ENCODE peak calls at places on chromosomes 4 and X, in eight cellular contexts. One of them, this sample, is unnamed. For H3K4me1, the result is how much of the 10 kb centered on the place peaks cover.

GRCh38 chrX:40579880-40580536 is 762 bp upstream of the ATP6AP2 start:
- DNase-seq in IMR-90: no peak
- DNase-seq in cardiac muscle cell: no peak
- DNase-seq in tibial nerve: no peak
- DNase-seq in CD8-positive, alpha-beta T cell: no peak
- DNase-seq in heart right ventricle: no peak
- DNase-seq in iPS DF 6.9: no peak
- DNase-seq in ascending aorta: no peak
- DNase-seq in this sample: no peak

GRCh38 chrX:103276581-103277002 is at the start of gene TCEAL5:
- DNase-seq in heart right ventricle: no peak
- DNase-seq in CD8-positive, alpha-beta T cell: no peak
- DNase-seq in tibial nerve: no peak
- DNase-seq in ascending aorta: no peak
- DNase-seq in iPS DF 6.9: no peak
- DNase-seq in IMR-90: no peak
- DNase-seq in cardiac muscle cell: no peak
- DNase-seq in this sample: no peak

GRCh38 chr4:159137176-159137575 is 34.3 kb downstream of the RAPGEF2 start:
- DNase-seq in IMR-90: no peak
- DNase-seq in heart right ventricle: no peak
- DNase-seq in iPS DF 6.9: no peak
- DNase-seq in CD8-positive, alpha-beta T cell: no peak
- DNase-seq in cardiac muscle cell: no peak
- DNase-seq in tibial nerve: no peak
- DNase-seq in ascending aorta: no peak
- DNase-seq in this sample: no peak

GRCh38 chr4:39243462-39243861 is 61.1 kb downstream of the WDR19 start:
- DNase-seq in iPS DF 6.9: no peak
- DNase-seq in CD8-positive, alpha-beta T cell: no peak
- DNase-seq in tibial nerve: no peak
- DNase-seq in ascending aorta: no peak
- DNase-seq in IMR-90: no peak
- DNase-seq in heart right ventricle: no peak
- DNase-seq in cardiac muscle cell: no peak
- DNase-seq in this sample: no peak

GRCh38 chr4:113411496-113411938 is 350.0 kb downstream of the CAMK2D start:
- DNase-seq in heart right ventricle: peak
- DNase-seq in cardiac muscle cell: no peak
- DNase-seq in iPS DF 6.9: no peak
- DNase-seq in CD8-positive, alpha-beta T cell: no peak
- DNase-seq in IMR-90: peak
- DNase-seq in ascending aorta: peak
- DNase-seq in tibial nerve: peak
- DNase-seq in this sample: peak

GRCh38 chr4:179325181-179325580 is 1882.9 kb upstream of the AGA start:
- DNase-seq in IMR-90: no peak
- DNase-seq in CD8-positive, alpha-beta T cell: no peak
- DNase-seq in iPS DF 6.9: no peak
- DNase-seq in tibial nerve: no peak
- DNase-seq in cardiac muscle cell: no peak
- DNase-seq in heart right ventricle: no peak
- DNase-seq in ascending aorta: no peak
- DNase-seq in this sample: no peak

GRCh38 chrX:150167482-150168324 is 195.4 kb upstream of the MAMLD1 start:
- DNase-seq in CD8-positive, alpha-beta T cell: no peak
- DNase-seq in iPS DF 6.9: no peak
- DNase-seq in heart right ventricle: no peak
- DNase-seq in ascending aorta: no peak
- DNase-seq in tibial nerve: no peak
- DNase-seq in cardiac muscle cell: no peak
- DNase-seq in IMR-90: no peak
- DNase-seq in this sample: no peak

GRCh38 chr4:891747-892146 is 40.4 kb downstream of the GAK start:
- DNase-seq in iPS DF 6.9: peak
- DNase-seq in ascending aorta: no peak
- DNase-seq in cardiac muscle cell: peak
- DNase-seq in CD8-positive, alpha-beta T cell: no peak
- DNase-seq in tibial nerve: no peak
- DNase-seq in IMR-90: no peak
- DNase-seq in heart right ventricle: no peak
- DNase-seq in this sample: no peak

GRCh38 chr4:67393699-67394281 is 151.5 kb downstream of the CENPC start:
- DNase-seq in CD8-positive, alpha-beta T cell: no peak
- DNase-seq in IMR-90: peak
- DNase-seq in heart right ventricle: no peak
- DNase-seq in iPS DF 6.9: no peak
- DNase-seq in ascending aorta: no peak
- DNase-seq in cardiac muscle cell: peak
- DNase-seq in tibial nerve: peak
- DNase-seq in this sample: no peak

GRCh38 chr4:142264961-142265360 is 581.1 kb downstream of the INPP4B start:
- DNase-seq in iPS DF 6.9: no peak
- DNase-seq in IMR-90: peak
- DNase-seq in ascending aorta: no peak
- DNase-seq in CD8-positive, alpha-beta T cell: no peak
- DNase-seq in tibial nerve: no peak
- DNase-seq in cardiac muscle cell: peak
- DNase-seq in heart right ventricle: no peak
- DNase-seq in this sample: no peak

DNA sequence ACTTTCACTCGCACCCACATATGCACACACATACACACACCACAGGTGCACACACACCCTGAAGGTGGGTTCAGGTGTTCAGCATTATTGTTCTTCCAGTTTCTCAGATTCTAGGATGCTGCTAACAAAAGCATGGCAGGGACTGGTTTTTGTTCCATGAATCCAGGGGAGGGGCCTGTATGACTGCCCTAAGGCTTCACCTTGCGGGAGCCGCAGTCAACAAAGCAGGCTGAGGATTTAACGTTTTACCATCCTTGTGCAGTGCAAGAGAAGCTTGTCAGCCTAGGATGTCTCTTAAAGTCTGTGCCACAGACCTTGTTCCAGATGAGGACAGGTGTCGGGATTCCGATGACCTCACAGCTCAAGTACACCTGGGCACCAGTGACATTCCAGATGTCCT is 61.8 kb downstream of the POLR2B start:
- DNase-seq in CD8-positive, alpha-beta T cell: no peak
- DNase-seq in heart right ventricle: no peak
- DNase-seq in IMR-90: no peak
- DNase-seq in tibial nerve: no peak
- DNase-seq in cardiac muscle cell: no peak
- DNase-seq in iPS DF 6.9: no peak
- DNase-seq in ascending aorta: no peak
- DNase-seq in this sample: no peak
- H3K4me1 ChIP-seq in CD8-positive, alpha-beta T cell: under half
- H3K4me1 ChIP-seq in heart right ventricle: half or more
- H3K4me1 ChIP-seq in IMR-90: under half
- H3K4me1 ChIP-seq in tibial nerve: under half
- H3K4me1 ChIP-seq in cardiac muscle cell: under half
- H3K4me1 ChIP-seq in iPS DF 6.9: under half
- H3K4me1 ChIP-seq in ascending aorta: under half
- H3K4me1 ChIP-seq in this sample: under half

DNA sequence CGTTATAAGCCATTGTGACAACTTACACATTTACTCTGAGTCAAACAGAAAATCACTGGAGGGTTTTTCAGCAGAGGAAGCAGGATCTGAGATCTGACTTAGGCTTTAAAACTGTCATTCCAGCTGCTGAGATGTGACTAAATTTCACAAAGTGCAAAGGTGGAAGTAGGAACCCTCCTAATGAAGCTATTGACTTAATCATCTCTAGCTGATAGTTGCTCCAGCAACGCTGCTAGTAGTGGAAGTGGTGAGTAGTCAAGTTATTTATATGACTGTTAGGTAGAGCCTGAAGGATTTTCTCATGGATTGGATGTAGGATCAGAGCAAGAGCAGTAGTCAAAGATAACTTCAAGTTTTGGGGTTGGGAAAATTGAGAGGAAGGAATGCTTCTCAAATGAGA is 218.6 kb downstream of the GRID2 start:
- DNase-seq in ascending aorta: no peak
- DNase-seq in IMR-90: no peak
- DNase-seq in heart right ventricle: no peak
- DNase-seq in iPS DF 6.9: no peak
- DNase-seq in tibial nerve: no peak
- DNase-seq in CD8-positive, alpha-beta T cell: no peak
- DNase-seq in cardiac muscle cell: peak
- DNase-seq in this sample: no peak
- H3K27ac ChIP-seq in ascending aorta: no peak
- H3K27ac ChIP-seq in IMR-90: no peak
- H3K27ac ChIP-seq in heart right ventricle: no peak
- H3K27ac ChIP-seq in iPS DF 6.9: no peak
- H3K27ac ChIP-seq in tibial nerve: no peak
- H3K27ac ChIP-seq in CD8-positive, alpha-beta T cell: no peak
- H3K27ac ChIP-seq in cardiac muscle cell: peak
- H3K27ac ChIP-seq in this sample: no peak

GRCh38 chr4:77127837-77128621 is 29.0 kb upstream of the CCNG2 start:
- DNase-seq in ascending aorta: no peak
- DNase-seq in tibial nerve: no peak
- DNase-seq in IMR-90: no peak
- DNase-seq in iPS DF 6.9: no peak
- DNase-seq in heart right ventricle: no peak
- DNase-seq in cardiac muscle cell: peak
- DNase-seq in CD8-positive, alpha-beta T cell: no peak
- DNase-seq in this sample: no peak
- H3K4me3 ChIP-seq in ascending aorta: no peak
- H3K4me3 ChIP-seq in tibial nerve: no peak
- H3K4me3 ChIP-seq in IMR-90: no peak
- H3K4me3 ChIP-seq in iPS DF 6.9: no peak
- H3K4me3 ChIP-seq in heart right ventricle: no peak
- H3K4me3 ChIP-seq in cardiac muscle cell: no peak
- H3K4me3 ChIP-seq in CD8-positive, alpha-beta T cell: no peak
- H3K4me3 ChIP-seq in this sample: no peak

DNA sequence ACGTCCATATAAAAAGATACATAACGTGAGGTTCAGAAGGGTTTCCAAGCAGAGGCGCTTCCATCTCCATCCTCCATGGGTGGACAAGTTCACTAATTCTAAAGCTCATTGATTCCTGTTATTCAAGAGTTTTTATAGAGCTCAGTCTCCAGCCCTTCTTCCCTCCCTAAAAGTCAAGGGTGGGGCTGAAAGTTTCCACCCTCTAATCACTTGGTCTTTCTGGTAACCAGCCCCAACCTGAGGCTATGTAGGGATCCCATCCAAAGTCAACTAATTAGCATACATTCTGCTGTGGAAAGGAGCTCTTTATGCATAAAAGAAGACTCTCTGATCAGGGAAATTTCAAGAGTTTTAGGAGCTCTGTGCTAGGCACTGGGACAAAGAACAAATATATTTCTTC is 46.9 kb upstream of the VEGFC start:
- DNase-seq in heart right ventricle: no peak
- DNase-seq in IMR-90: no peak
- DNase-seq in cardiac muscle cell: no peak
- DNase-seq in ascending aorta: no peak
- DNase-seq in CD8-positive, alpha-beta T cell: no peak
- DNase-seq in tibial nerve: no peak
- DNase-seq in iPS DF 6.9: no peak
- DNase-seq in this sample: no peak
- H3K4me1 ChIP-seq in heart right ventricle: under half
- H3K4me1 ChIP-seq in IMR-90: under half
- H3K4me1 ChIP-seq in cardiac muscle cell: under half
- H3K4me1 ChIP-seq in ascending aorta: under half
- H3K4me1 ChIP-seq in CD8-positive, alpha-beta T cell: under half
- H3K4me1 ChIP-seq in tibial nerve: under half
- H3K4me1 ChIP-seq in iPS DF 6.9: under half
- H3K4me1 ChIP-seq in this sample: under half

DNA sequence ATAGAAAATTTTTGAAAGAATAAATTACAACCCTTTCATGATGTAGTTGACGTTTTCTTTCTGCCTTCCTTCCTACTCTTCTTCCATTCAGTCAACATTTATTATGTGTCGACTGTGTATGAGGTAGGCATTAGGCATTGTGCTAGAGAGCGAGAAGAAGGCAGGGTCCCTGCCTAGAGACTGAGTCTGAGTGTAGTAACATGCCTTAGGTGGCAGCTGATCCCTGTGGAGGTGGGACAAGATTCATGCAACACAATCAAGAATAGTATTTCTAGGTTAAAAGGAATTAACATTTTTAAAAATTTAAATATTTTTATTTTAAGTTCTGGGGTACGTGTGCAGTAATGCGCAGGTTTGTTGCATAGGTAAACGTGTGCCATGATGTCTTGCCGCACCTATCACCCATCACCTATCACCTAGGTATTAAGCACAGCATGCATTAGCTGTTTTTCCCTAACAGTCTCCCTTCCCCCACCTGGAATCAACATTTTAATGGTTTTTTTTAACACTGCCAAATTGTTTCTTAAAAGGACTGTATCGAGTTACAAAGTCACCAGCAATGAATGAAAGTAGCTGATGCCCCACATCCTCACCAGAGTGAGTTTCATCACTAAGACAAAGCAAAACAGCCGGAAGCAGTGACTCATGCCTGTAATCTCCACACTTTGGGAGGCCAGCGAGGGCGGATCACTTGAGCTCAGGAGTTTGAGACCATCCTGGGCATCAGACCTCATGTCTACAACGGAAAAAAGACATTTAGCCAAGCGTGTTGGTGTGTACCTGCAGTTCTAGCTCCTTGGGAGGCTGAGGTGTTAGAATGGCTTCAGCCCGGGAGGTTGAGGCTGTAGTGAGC is 84.0 kb downstream of the WWC2 start:
- DNase-seq in iPS DF 6.9: peak
- DNase-seq in cardiac muscle cell: peak
- DNase-seq in ascending aorta: peak
- DNase-seq in CD8-positive, alpha-beta T cell: no peak
- DNase-seq in heart right ventricle: peak
- DNase-seq in tibial nerve: peak
- DNase-seq in IMR-90: peak
- DNase-seq in this sample: peak
- H3K27ac ChIP-seq in iPS DF 6.9: no peak
- H3K27ac ChIP-seq in cardiac muscle cell: no peak
- H3K27ac ChIP-seq in ascending aorta: no peak
- H3K27ac ChIP-seq in CD8-positive, alpha-beta T cell: no peak
- H3K27ac ChIP-seq in heart right ventricle: no peak
- H3K27ac ChIP-seq in tibial nerve: no peak
- H3K27ac ChIP-seq in IMR-90: peak
- H3K27ac ChIP-seq in this sample: no peak

DNA sequence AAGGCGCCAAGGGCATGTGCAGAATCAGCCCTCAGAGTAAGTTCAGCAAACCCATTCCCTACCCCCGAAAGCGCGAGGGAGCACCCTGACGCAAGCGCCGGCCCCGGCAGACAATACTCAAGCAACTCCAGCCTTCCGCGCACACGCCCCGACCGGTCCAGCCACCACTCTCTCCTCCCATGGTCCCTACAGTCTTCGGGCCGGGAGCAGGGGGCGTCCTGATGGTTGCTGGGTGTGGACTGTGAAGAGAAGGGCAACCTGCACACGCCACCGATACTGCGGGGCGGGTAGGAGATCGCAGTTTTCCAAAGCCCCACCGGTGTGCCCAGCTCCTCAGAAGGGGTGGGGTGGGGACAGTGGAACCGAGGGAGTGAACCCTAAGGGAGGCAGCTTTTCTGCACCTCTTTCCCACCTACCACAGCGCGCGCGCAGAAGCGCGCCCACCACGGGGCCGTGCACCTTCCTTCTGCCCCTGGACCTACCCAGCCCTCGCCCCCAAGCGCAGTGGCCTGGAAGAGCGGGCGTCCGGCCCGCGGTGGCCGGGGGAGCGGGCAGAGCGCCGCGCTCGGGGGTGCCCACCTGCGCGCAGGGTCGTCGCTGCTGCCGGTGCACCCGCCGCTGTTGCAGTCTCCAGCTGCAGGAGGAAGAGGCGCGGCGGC is 650.2 kb upstream of the DIPK2B start:
- DNase-seq in IMR-90: peak
- DNase-seq in iPS DF 6.9: no peak
- DNase-seq in CD8-positive, alpha-beta T cell: no peak
- DNase-seq in ascending aorta: no peak
- DNase-seq in cardiac muscle cell: peak
- DNase-seq in tibial nerve: no peak
- DNase-seq in heart right ventricle: peak
- DNase-seq in this sample: no peak
- H3K4me3 ChIP-seq in IMR-90: peak
- H3K4me3 ChIP-seq in iPS DF 6.9: peak
- H3K4me3 ChIP-seq in CD8-positive, alpha-beta T cell: peak
- H3K4me3 ChIP-seq in ascending aorta: peak
- H3K4me3 ChIP-seq in cardiac muscle cell: peak
- H3K4me3 ChIP-seq in tibial nerve: peak
- H3K4me3 ChIP-seq in heart right ventricle: peak
- H3K4me3 ChIP-seq in this sample: peak

This sample was measured in lung.